ENCODE peak calls at places on chromosomes 1 and 21, in four cellular contexts. P is LHCN-M2, I is fibroblast of villous mesenchyme, U is T1000. Y is an unnamed sample.

GRCh38 chr1:25566730-25567341 is 23.4 kb downstream of the LDLRAP1 start:
- DNase-seq in U (no peak), P (no peak), I (peak; percentile 82), Y (no peak)

GRCh38 chr1:160206421-160207117 is 1.4 kb downstream of the PEA15 start:
- DNase-seq in U (peak; percentile 14), I (peak; percentile 71), P (peak; percentile 82), Y (peak; percentile 89)

GRCh38 chr1:202968895-202969295 is 1.8 kb upstream of the CYB5R1 start:
- DNase-seq in I (peak; percentile 49), U (no peak), P (peak; percentile 71), Y (peak; percentile 73)

GRCh38 chr1:46301406-46302090 is 1.9 kb downstream of the LRRC41 start:
- DNase-seq in U (peak; percentile 24), P (peak; percentile 40), I (peak; percentile 65), Y (peak; percentile 50)

GRCh38 chr1:156815307-156815826 is 1.3 kb downstream of the SH2D2A start:
- DNase-seq in I (peak; percentile 93), P (peak; percentile 69), U (peak; percentile 24), Y (peak; percentile 83)

GRCh38 chr1:59412705-59413326 is 115.9 kb downstream of the FGGY start:
- DNase-seq in U (no peak), I (no peak), P (peak; percentile 17), Y (no peak)

GRCh38 chr1:26786437-26787380 is 1.0 kb upstream of the PIGV start:
- DNase-seq in I (peak; percentile 93), U (no peak), P (peak; percentile 84), Y (peak; percentile 86)

GRCh38 chr1:10380594-10381275 is 18.1 kb upstream of the PGD start:
- DNase-seq in U (peak; percentile 32), P (peak; percentile 92), I (peak; percentile 71), Y (peak; percentile 79)

GRCh38 chr1:229097356-229097755 is 173.6 kb upstream of the RAB4A start:
- DNase-seq in P (no peak), U (no peak), I (no peak), Y (no peak)

GRCh38 chr1:161131721-161132409 is 602 bp downstream of the DEDD start:
- DNase-seq in P (peak; percentile 35), I (peak; percentile 39), U (no peak), Y (peak; percentile 25)

GRCh38 chr1:198162091-198162767 is 5.4 kb downstream of the NEK7 start:
- DNase-seq in U (no peak), I (no peak), P (no peak), Y (no peak)

GRCh38 chr1:51421961-51422360 is 91.6 kb upstream of the TTC39A start:
- DNase-seq in P (peak; percentile 54), U (no peak), I (peak; percentile 79), Y (peak; percentile 76)

GRCh38 chr1:33300673-33301072 is 20.2 kb downstream of the A3GALT2 start:
- DNase-seq in U (no peak), P (no peak), I (peak; percentile 86), Y (peak; percentile 92)

GRCh38 chr1:205445653-205445955 is 10.2 kb downstream of the BLACAT1 start:
- DNase-seq in P (no peak), U (no peak), I (no peak), Y (no peak)

GRCh38 chr1:210222288-210223006 is 10.1 kb upstream of the SERTAD4 start:
- DNase-seq in I (no peak), U (no peak), P (peak; percentile 31), Y (peak; percentile 30)

GRCh38 chr1:21229246-21230000 is 52.7 kb upstream of the EIF4G3 start:
- DNase-seq in I (no peak), P (peak; percentile 64), U (no peak), Y (peak; percentile 88)

GRCh38 chr1:116127848-116128540 is 16.8 kb downstream of the MAB21L3 start:
- DNase-seq in P (no peak), U (no peak), I (no peak), Y (no peak)

GRCh38 chr21:44380876-44381275 is 27.5 kb downstream of the TRPM2 start:
- DNase-seq in I (no peak), U (no peak), P (no peak), Y (no peak)

GRCh38 chr1:209150114-209150513 is 433.4 kb upstream of the CAMK1G start:
- DNase-seq in U (no peak), P (peak; percentile 62), I (peak; percentile 22), Y (peak; percentile 57)

GRCh38 chr1:91325456-91325855 is 79.2 kb downstream of the HFM1 start:
- DNase-seq in P (no peak), U (no peak), I (no peak), Y (no peak)

GRCh38 chr1:21219674-21220073 is 43.0 kb upstream of the EIF4G3 start:
- DNase-seq in U (no peak), I (no peak), P (no peak), Y (no peak)

GRCh38 chr1:3509721-3510120 is 55.3 kb downstream of the ARHGEF16 start:
- DNase-seq in I (no peak), U (no peak), P (no peak), Y (no peak)

GRCh38 chr1:84668185-84668584 is 22.1 kb downstream of the SSX2IP start:
- DNase-seq in I (peak; percentile 43), U (no peak), P (peak; percentile 26), Y (peak; percentile 33)

GRCh38 chr1:161719325-161719611 is 2.1 kb upstream of the FCRLB start:
- DNase-seq in I (no peak), P (no peak), U (no peak), Y (no peak)

GRCh38 chr1:224719716-224720115 is 103.6 kb downstream of the CNIH3 start:
- DNase-seq in P (no peak), U (no peak), I (no peak), Y (no peak)

GRCh38 chr1:194277927-194278326 is 1091.5 kb upstream of the B3GALT2 start:
- DNase-seq in U (no peak), P (no peak), I (no peak), Y (no peak)

GRCh38 chr1:23745515-23745914 is 2.2 kb downstream of the ELOA start:
- DNase-seq in P (peak; percentile 41), I (peak; percentile 44), U (no peak), Y (peak; percentile 58)

GRCh38 chr1:214637125-214637524 is 34.1 kb downstream of the CENPF start:
- DNase-seq in I (no peak), P (no peak), U (no peak), Y (no peak)

GRCh38 chr1:223811634-223812101 is 34.1 kb downstream of the TP53BP2 start:
- DNase-seq in U (no peak), P (peak; percentile 55), I (peak; percentile 57), Y (peak; percentile 72)

GRCh38 chr1:29592731-29593130 is 356.4 kb downstream of the PTPRU start:
- DNase-seq in I (no peak), U (no peak), P (no peak), Y (no peak)

GRCh38 chr1:23216771-23217420 is 406 bp downstream of the HTR1D start:
- DNase-seq in U (no peak), P (no peak), I (no peak), Y (no peak)

GRCh38 chr1:228118040-228118439 is 8.9 kb upstream of the MRPL55 start:
- DNase-seq in P (peak; percentile 29), U (no peak), I (no peak), Y (no peak)

GRCh38 chr1:22420456-22421053 is 31.1 kb upstream of the ZBTB40 start:
- DNase-seq in U (peak; percentile 50), P (peak; percentile 64), I (peak; percentile 79), Y (peak; percentile 84)

GRCh38 chr21:39006653-39007417 is 176.4 kb downstream of the PSMG1 start:
- DNase-seq in I (no peak), U (no peak), P (no peak), Y (peak; percentile 90)

GRCh38 chr1:168520052-168520751 is 23.6 kb downstream of the XCL2 start:
- DNase-seq in P (no peak), I (no peak), U (no peak), Y (no peak)

GRCh38 chr1:236370397-236370796 is 23.7 kb upstream of the EDARADD start:
- DNase-seq in I (no peak), U (no peak), P (no peak), Y (no peak)

Y was measured in fibroblast of pulmonary artery.